ENCODE peak calls at places on chromosomes 11 and 22, in five cellular contexts. W is thoracic aorta, G is ovary, D is A673, O is fibroblast of the aortic adventitia. K is an unnamed sample.

GRCh38 chr11:114017723-114018122 is 41.8 kb upstream of the ZBTB16 start:
- DNase-seq in W (no peak), G (no peak), D (no peak), O (no peak), K (peak)

GRCh38 chr22:43001271-43002197 is 13.4 kb downstream of the PACSIN2 start:
- DNase-seq in W (no peak), G (no peak), D (no peak), O (peak), K (peak)

GRCh38 chr11:106461839-106462545 is 384.5 kb downstream of the AASDHPPT start:
- DNase-seq in W (no peak), G (no peak), D (no peak), O (peak), K (no peak)

GRCh38 chr22:30117256-30117655 is 37.0 kb downstream of the HORMAD2 start:
- DNase-seq in W (no peak), G (no peak), D (no peak), O (no peak), K (no peak)

GRCh38 chr11:29937526-29937925 is 79.3 kb downstream of the KCNA4 start:
- DNase-seq in W (no peak), G (no peak), D (no peak), O (no peak), K (no peak)

GRCh38 chr11:1208361-1209261 is 14.3 kb upstream of the MUC5B start:
- DNase-seq in W (no peak), G (no peak), D (no peak), O (no peak), K (no peak)

GRCh38 chr11:12835286-12835685 is 161.1 kb downstream of the TEAD1 start:
- DNase-seq in W (no peak), G (no peak), D (no peak), O (no peak), K (no peak)

GRCh38 chr22:28014141-28015055 is 95.3 kb upstream of the PITPNB start:
- DNase-seq in W (no peak), G (no peak), D (peak), O (no peak), K (no peak)

GRCh38 chr11:63583288-63583687 is 20.1 kb upstream of the PLAAT2 start:
- DNase-seq in W (no peak), G (no peak), D (no peak), O (no peak), K (no peak)

GRCh38 chr22:48259991-48260670 is 1497.7 kb downstream of the TBC1D22A start:
- DNase-seq in W (no peak), G (no peak), D (no peak), O (no peak), K (no peak)

GRCh38 chr22:41526802-41527799 is 17.2 kb downstream of the POLR3H start:
- DNase-seq in W (no peak), G (peak), D (peak), O (peak), K (peak)

GRCh38 chr11:72789493-72790131 is 4.2 kb downstream of the STARD10 start:
- DNase-seq in W (no peak), G (no peak), D (no peak), O (peak), K (peak)

GRCh38 chr11:2728663-2729332 is 29.0 kb upstream of the KCNQ1OT1 start:
- DNase-seq in W (no peak), G (no peak), D (no peak), O (no peak), K (no peak)
- TF ChIP-seq CTCF in W (no peak), G (no peak), D (no peak), O (no peak), K (no peak)

DNA sequence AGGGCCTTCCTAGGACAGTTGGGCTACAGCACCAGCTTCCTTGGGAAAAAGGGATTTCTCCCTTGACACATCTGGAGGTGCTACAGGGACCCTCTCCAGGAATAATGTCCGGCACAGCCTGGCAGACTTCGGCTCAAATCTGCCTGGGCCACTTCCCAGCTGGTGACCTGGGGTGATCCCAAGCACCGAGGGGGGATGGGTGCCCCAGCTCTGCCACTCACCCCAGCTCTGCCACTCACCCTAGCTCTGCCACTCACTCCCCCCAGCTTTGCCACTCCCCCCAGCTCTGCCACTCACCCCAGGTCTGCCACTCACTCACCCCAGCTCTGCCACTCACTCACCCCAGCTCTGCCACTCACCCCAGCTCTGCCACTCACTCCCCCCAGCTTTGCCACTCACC is 9.9 kb downstream of the OSBPL5 start:
- DNase-seq in W (no peak), G (no peak), D (no peak), O (no peak), K (no peak)
- H3K4me3 ChIP-seq in W (peak), G (no peak), D (no peak), O (no peak), K (no peak)

GRCh38 chr22:19679476-19680099 is 34.7 kb upstream of the SEPTIN5 start:
- DNase-seq in W (no peak), G (peak), D (peak), O (peak), K (no peak)
- TF ChIP-seq CTCF in W (peak), G (peak), D (peak), O (peak), K (peak)

DNA sequence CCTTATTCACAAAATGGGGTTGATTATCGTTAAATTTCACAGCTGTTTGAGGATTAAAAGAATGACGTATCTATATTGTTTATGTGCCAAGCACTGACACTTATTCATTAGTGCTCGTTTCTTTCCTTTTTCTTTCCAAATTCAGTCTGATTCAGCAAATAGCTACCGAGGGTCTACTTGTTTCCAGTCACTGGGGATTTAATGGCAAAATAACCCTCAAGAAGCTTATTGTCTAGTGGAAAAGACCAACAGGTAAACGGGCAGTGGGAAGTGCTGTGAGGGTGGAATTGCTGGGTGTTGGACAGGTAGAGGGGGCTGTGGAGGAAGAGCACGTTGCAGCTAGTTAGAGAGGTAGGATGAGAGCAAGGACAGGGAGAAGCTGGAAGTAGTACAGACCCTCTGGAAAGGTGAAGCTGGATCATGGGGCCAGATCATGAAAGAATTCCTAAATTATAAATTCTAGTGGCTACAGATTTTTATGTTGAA is 48.3 kb upstream of the BIRC3 start:
- DNase-seq in W (no peak), G (no peak), D (no peak), O (no peak), K (no peak)
- H3K4me3 ChIP-seq in W (peak), G (peak), D (peak), O (peak), K (peak)

GRCh38 chr11:101974771-101975170 is 58.4 kb upstream of the ANGPTL5 start:
- DNase-seq in W (no peak), G (no peak), D (no peak), O (no peak), K (no peak)

GRCh38 chr11:101975734-101976133 is 59.4 kb upstream of the ANGPTL5 start:
- DNase-seq in W (no peak), G (no peak), D (no peak), O (no peak), K (no peak)

GRCh38 chr11:101974255-101974654 is 57.9 kb upstream of the ANGPTL5 start:
- DNase-seq in W (no peak), G (no peak), D (no peak), O (peak), K (peak)
- TF ChIP-seq CTCF in W (no peak), G (no peak), D (peak), O (peak), K (peak)

GRCh38 chr11:69914286-69915150 is 95.3 kb upstream of the FGF3 start:
- DNase-seq in W (no peak), G (no peak), D (no peak), O (no peak), K (no peak)

GRCh38 chr11:69917529-69917928 is 98.3 kb upstream of the FGF3 start:
- DNase-seq in W (no peak), G (no peak), D (no peak), O (no peak), K (no peak)

GRCh38 chr11:69916806-69917387 is 97.7 kb upstream of the FGF3 start:
- DNase-seq in W (no peak), G (no peak), D (no peak), O (no peak), K (no peak)

GRCh38 chr11:69915151-69915500 is 95.9 kb upstream of the FGF3 start:
- DNase-seq in W (no peak), G (no peak), D (no peak), O (peak), K (peak)

DNA sequence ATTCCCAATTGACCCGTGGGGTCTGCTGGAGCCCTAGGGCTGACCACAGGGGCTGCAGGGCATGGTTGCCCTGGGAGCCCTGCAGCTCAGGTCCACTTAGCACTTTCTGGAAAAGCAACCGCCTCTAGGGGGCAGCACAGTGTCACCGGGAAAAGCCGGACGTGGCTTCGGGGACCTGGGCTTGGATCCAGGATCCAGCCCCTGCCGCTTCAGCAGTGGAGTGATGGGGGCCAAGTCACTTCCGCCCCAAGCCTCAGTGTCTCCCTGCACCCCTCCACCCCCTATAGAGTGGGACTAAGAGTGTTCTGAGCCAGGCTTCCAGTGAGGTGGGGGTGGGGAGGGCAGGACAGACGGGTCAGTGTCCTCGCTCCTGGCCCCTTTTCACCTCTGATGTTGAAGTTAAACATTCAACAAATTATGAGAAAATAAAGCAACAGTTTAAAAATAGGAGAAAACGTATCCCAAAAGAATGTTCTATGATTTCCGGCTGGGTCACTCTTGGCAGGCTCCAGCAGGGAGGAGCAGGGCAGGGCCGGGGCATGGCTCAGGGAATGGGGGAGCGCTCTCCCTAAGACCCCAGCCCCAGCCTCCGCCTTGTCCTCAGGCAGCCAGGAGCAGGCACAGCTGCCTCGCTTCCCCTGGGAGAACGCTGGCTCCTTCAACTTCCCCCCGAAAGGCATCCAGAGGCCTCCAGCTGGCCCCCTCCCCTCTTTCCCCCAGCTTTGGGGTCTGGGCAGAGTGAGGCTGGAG is 96.5 kb upstream of the FGF3 start:
- DNase-seq in W (peak), G (peak), D (peak), O (peak), K (peak)
- H3K4me3 ChIP-seq in W (peak), G (no peak), D (no peak), O (no peak), K (no peak)

GRCh38 chr11:116357769-116358544 is 414.8 kb downstream of the BUD13 start:
- DNase-seq in W (no peak), G (peak), D (peak), O (no peak), K (no peak)
- TF ChIP-seq CTCF in W (no peak), G (no peak), D (peak), O (peak), K (no peak)

GRCh38 chr11:36312593-36312990 is 16.5 kb downstream of the PRR5L start:
- DNase-seq in W (no peak), G (peak), D (no peak), O (no peak), K (peak)
- H3K4me3 ChIP-seq in W (no peak), G (no peak), D (no peak), O (no peak), K (no peak)

GRCh38 chr11:7576671-7577225 is 62.9 kb downstream of the PPFIBP2 start:
- DNase-seq in W (no peak), G (peak), D (peak), O (peak), K (peak)
- TF ChIP-seq CTCF in W (no peak), G (no peak), D (no peak), O (peak), K (no peak)

K was measured in cardiac fibroblast.